ENCODE peak calls at places on chromosomes 6 and 20, in ten cellular contexts. One of them, this sample, is unnamed.

GRCh38 chr20:60262967-60263603 is 304.9 kb downstream of the CDH26 start:
- DNase-seq in cardiac muscle cell: peak; percentile 25
- DNase-seq in NCI-H1092 treated with DMSO at 0.1 percent for 48 hours: no peak
- DNase-seq in NAMALWA: peak; percentile 50
- DNase-seq in putamen: no peak
- DNase-seq in NCI-H1436: no peak
- DNase-seq in SK-MEL-5: peak; percentile 62
- DNase-seq in cardiac septum: peak; percentile 81
- DNase-seq in GM04504: no peak
- DNase-seq in stimulated activated naive B cell treated with anti-CD40 and anti-IgM and Interleukin-4, amounts not matched to agents 10 μg/mL and 1 μg/mL and 100 μg/mL, for 72 hours: peak; percentile 15
- DNase-seq in this sample: peak; percentile 25

GRCh38 chr6:16006681-16007080 is 122.2 kb upstream of the MYLIP start:
- DNase-seq in NCI-H1436: no peak
- DNase-seq in putamen: no peak
- DNase-seq in NAMALWA: no peak
- DNase-seq in NCI-H1092 treated with DMSO at 0.1 percent for 48 hours: no peak
- DNase-seq in stimulated activated naive B cell treated with anti-CD40 and anti-IgM and Interleukin-4, amounts not matched to agents 10 μg/mL and 1 μg/mL and 100 μg/mL, for 72 hours: no peak
- DNase-seq in cardiac muscle cell: no peak
- DNase-seq in GM04504: no peak
- DNase-seq in cardiac septum: no peak
- DNase-seq in SK-MEL-5: no peak
- DNase-seq in this sample: no peak

GRCh38 chr6:340991-341827 is 48.9 kb downstream of the DUSP22 start:
- DNase-seq in putamen: no peak
- DNase-seq in cardiac septum: no peak
- DNase-seq in SK-MEL-5: no peak
- DNase-seq in NAMALWA: no peak
- DNase-seq in GM04504: no peak
- DNase-seq in cardiac muscle cell: no peak
- DNase-seq in stimulated activated naive B cell treated with anti-CD40 and anti-IgM and Interleukin-4, amounts not matched to agents 10 μg/mL and 1 μg/mL and 100 μg/mL, for 72 hours: peak; percentile 73
- DNase-seq in NCI-H1436: no peak
- DNase-seq in NCI-H1092 treated with DMSO at 0.1 percent for 48 hours: no peak
- DNase-seq in this sample: no peak

GRCh38 chr6:21281366-21281765 is 312.2 kb upstream of the SOX4 start:
- DNase-seq in GM04504: no peak
- DNase-seq in NAMALWA: no peak
- DNase-seq in stimulated activated naive B cell treated with anti-CD40 and anti-IgM and Interleukin-4, amounts not matched to agents 10 μg/mL and 1 μg/mL and 100 μg/mL, for 72 hours: no peak
- DNase-seq in NCI-H1092 treated with DMSO at 0.1 percent for 48 hours: no peak
- DNase-seq in putamen: no peak
- DNase-seq in cardiac septum: no peak
- DNase-seq in cardiac muscle cell: no peak
- DNase-seq in NCI-H1436: no peak
- DNase-seq in SK-MEL-5: no peak
- DNase-seq in this sample: no peak

GRCh38 chr20:57112448-57112847 is 154.0 kb downstream of the BMP7 start:
- DNase-seq in GM04504: no peak
- DNase-seq in SK-MEL-5: no peak
- DNase-seq in putamen: no peak
- DNase-seq in NCI-H1092 treated with DMSO at 0.1 percent for 48 hours: no peak
- DNase-seq in NCI-H1436: no peak
- DNase-seq in stimulated activated naive B cell treated with anti-CD40 and anti-IgM and Interleukin-4, amounts not matched to agents 10 μg/mL and 1 μg/mL and 100 μg/mL, for 72 hours: no peak
- DNase-seq in cardiac muscle cell: no peak
- DNase-seq in NAMALWA: no peak
- DNase-seq in cardiac septum: no peak
- DNase-seq in this sample: no peak

GRCh38 chr6:6678185-6678671 is 89.7 kb downstream of the LY86 start:
- DNase-seq in SK-MEL-5: no peak
- DNase-seq in NCI-H1436: peak; percentile 62
- DNase-seq in NCI-H1092 treated with DMSO at 0.1 percent for 48 hours: no peak
- DNase-seq in NAMALWA: no peak
- DNase-seq in cardiac septum: no peak
- DNase-seq in cardiac muscle cell: no peak
- DNase-seq in GM04504: no peak
- DNase-seq in putamen: no peak
- DNase-seq in stimulated activated naive B cell treated with anti-CD40 and anti-IgM and Interleukin-4, amounts not matched to agents 10 μg/mL and 1 μg/mL and 100 μg/mL, for 72 hours: no peak
- DNase-seq in this sample: no peak

GRCh38 chr6:37399131-37399530 is 33.9 kb upstream of the CMTR1 start:
- DNase-seq in NAMALWA: no peak
- DNase-seq in GM04504: no peak
- DNase-seq in NCI-H1436: no peak
- DNase-seq in cardiac septum: no peak
- DNase-seq in NCI-H1092 treated with DMSO at 0.1 percent for 48 hours: no peak
- DNase-seq in stimulated activated naive B cell treated with anti-CD40 and anti-IgM and Interleukin-4, amounts not matched to agents 10 μg/mL and 1 μg/mL and 100 μg/mL, for 72 hours: no peak
- DNase-seq in SK-MEL-5: no peak
- DNase-seq in cardiac muscle cell: peak; percentile 41
- DNase-seq in putamen: no peak
- DNase-seq in this sample: no peak

GRCh38 chr6:84501315-84501714 is 263.1 kb downstream of the TBX18 start:
- DNase-seq in cardiac muscle cell: no peak
- DNase-seq in GM04504: no peak
- DNase-seq in NCI-H1092 treated with DMSO at 0.1 percent for 48 hours: no peak
- DNase-seq in NAMALWA: no peak
- DNase-seq in SK-MEL-5: no peak
- DNase-seq in cardiac septum: no peak
- DNase-seq in putamen: no peak
- DNase-seq in NCI-H1436: no peak
- DNase-seq in stimulated activated naive B cell treated with anti-CD40 and anti-IgM and Interleukin-4, amounts not matched to agents 10 μg/mL and 1 μg/mL and 100 μg/mL, for 72 hours: no peak
- DNase-seq in this sample: no peak

GRCh38 chr6:5120011-5120410 is 34.9 kb downstream of the PPP1R3G start:
- DNase-seq in GM04504: no peak
- DNase-seq in putamen: no peak
- DNase-seq in NAMALWA: no peak
- DNase-seq in cardiac muscle cell: no peak
- DNase-seq in stimulated activated naive B cell treated with anti-CD40 and anti-IgM and Interleukin-4, amounts not matched to agents 10 μg/mL and 1 μg/mL and 100 μg/mL, for 72 hours: no peak
- DNase-seq in NCI-H1436: no peak
- DNase-seq in SK-MEL-5: no peak
- DNase-seq in cardiac septum: no peak
- DNase-seq in NCI-H1092 treated with DMSO at 0.1 percent for 48 hours: no peak
- DNase-seq in this sample: no peak

GRCh38 chr6:24831771-24832718 is 33.3 kb upstream of the ARMH2 start:
- DNase-seq in stimulated activated naive B cell treated with anti-CD40 and anti-IgM and Interleukin-4, amounts not matched to agents 10 μg/mL and 1 μg/mL and 100 μg/mL, for 72 hours: no peak
- DNase-seq in NCI-H1436: no peak
- DNase-seq in GM04504: peak; percentile 33
- DNase-seq in NAMALWA: no peak
- DNase-seq in SK-MEL-5: no peak
- DNase-seq in NCI-H1092 treated with DMSO at 0.1 percent for 48 hours: no peak
- DNase-seq in putamen: no peak
- DNase-seq in cardiac septum: no peak
- DNase-seq in cardiac muscle cell: no peak
- DNase-seq in this sample: no peak

GRCh38 chr6:4291453-4292403 is 156.4 kb upstream of the ECI2 start:
- DNase-seq in cardiac muscle cell: no peak
- DNase-seq in cardiac septum: peak; percentile 54
- DNase-seq in NAMALWA: no peak
- DNase-seq in SK-MEL-5: peak; percentile 36
- DNase-seq in GM04504: no peak
- DNase-seq in NCI-H1436: no peak
- DNase-seq in stimulated activated naive B cell treated with anti-CD40 and anti-IgM and Interleukin-4, amounts not matched to agents 10 μg/mL and 1 μg/mL and 100 μg/mL, for 72 hours: no peak
- DNase-seq in putamen: no peak
- DNase-seq in NCI-H1092 treated with DMSO at 0.1 percent for 48 hours: no peak
- DNase-seq in this sample: no peak

GRCh38 chr6:37648465-37649330 is 49.0 kb downstream of the MDGA1 start:
- DNase-seq in cardiac septum: no peak
- DNase-seq in NCI-H1436: no peak
- DNase-seq in putamen: no peak
- DNase-seq in GM04504: no peak
- DNase-seq in SK-MEL-5: no peak
- DNase-seq in stimulated activated naive B cell treated with anti-CD40 and anti-IgM and Interleukin-4, amounts not matched to agents 10 μg/mL and 1 μg/mL and 100 μg/mL, for 72 hours: no peak
- DNase-seq in NAMALWA: no peak
- DNase-seq in NCI-H1092 treated with DMSO at 0.1 percent for 48 hours: no peak
- DNase-seq in cardiac muscle cell: peak; percentile 33
- DNase-seq in this sample: no peak

GRCh38 chr20:17646209-17646717 is 35.8 kb downstream of the RRBP1 start:
- DNase-seq in NCI-H1436: peak; percentile 61
- DNase-seq in cardiac septum: peak; percentile 62
- DNase-seq in SK-MEL-5: no peak
- DNase-seq in GM04504: no peak
- DNase-seq in NAMALWA: no peak
- DNase-seq in cardiac muscle cell: no peak
- DNase-seq in stimulated activated naive B cell treated with anti-CD40 and anti-IgM and Interleukin-4, amounts not matched to agents 10 μg/mL and 1 μg/mL and 100 μg/mL, for 72 hours: no peak
- DNase-seq in putamen: no peak
- DNase-seq in NCI-H1092 treated with DMSO at 0.1 percent for 48 hours: peak; percentile 92
- DNase-seq in this sample: no peak

GRCh38 chr20:2806351-2806701 is 5.9 kb upstream of the CPXM1 start:
- DNase-seq in SK-MEL-5: no peak
- DNase-seq in cardiac septum: no peak
- DNase-seq in NCI-H1436: no peak
- DNase-seq in GM04504: no peak
- DNase-seq in putamen: no peak
- DNase-seq in NCI-H1092 treated with DMSO at 0.1 percent for 48 hours: no peak
- DNase-seq in NAMALWA: no peak
- DNase-seq in stimulated activated naive B cell treated with anti-CD40 and anti-IgM and Interleukin-4, amounts not matched to agents 10 μg/mL and 1 μg/mL and 100 μg/mL, for 72 hours: no peak
- DNase-seq in cardiac muscle cell: no peak
- DNase-seq in this sample: no peak

GRCh38 chr6:89242574-89243330 is 25.6 kb upstream of the GABRR1 start:
- DNase-seq in putamen: peak; percentile 20
- DNase-seq in NAMALWA: peak; percentile 49
- DNase-seq in cardiac septum: no peak
- DNase-seq in cardiac muscle cell: peak; percentile 64
- DNase-seq in GM04504: peak; percentile 13
- DNase-seq in stimulated activated naive B cell treated with anti-CD40 and anti-IgM and Interleukin-4, amounts not matched to agents 10 μg/mL and 1 μg/mL and 100 μg/mL, for 72 hours: no peak
- DNase-seq in SK-MEL-5: peak; percentile 74
- DNase-seq in NCI-H1092 treated with DMSO at 0.1 percent for 48 hours: peak; percentile 42
- DNase-seq in NCI-H1436: peak; percentile 61
- DNase-seq in this sample: peak; percentile 56

GRCh38 chr6:162078126-162078525 is 649.4 kb downstream of the PRKN start:
- DNase-seq in cardiac septum: no peak
- DNase-seq in GM04504: no peak
- DNase-seq in NAMALWA: no peak
- DNase-seq in stimulated activated naive B cell treated with anti-CD40 and anti-IgM and Interleukin-4, amounts not matched to agents 10 μg/mL and 1 μg/mL and 100 μg/mL, for 72 hours: no peak
- DNase-seq in NCI-H1436: no peak
- DNase-seq in SK-MEL-5: no peak
- DNase-seq in NCI-H1092 treated with DMSO at 0.1 percent for 48 hours: no peak
- DNase-seq in cardiac muscle cell: no peak
- DNase-seq in putamen: no peak
- DNase-seq in this sample: no peak

GRCh38 chr6:139060332-139060731 is 31.8 kb downstream of the ABRACL start:
- DNase-seq in GM04504: peak; percentile 29
- DNase-seq in NCI-H1436: no peak
- DNase-seq in NAMALWA: no peak
- DNase-seq in cardiac muscle cell: no peak
- DNase-seq in putamen: no peak
- DNase-seq in stimulated activated naive B cell treated with anti-CD40 and anti-IgM and Interleukin-4, amounts not matched to agents 10 μg/mL and 1 μg/mL and 100 μg/mL, for 72 hours: no peak
- DNase-seq in cardiac septum: no peak
- DNase-seq in NCI-H1092 treated with DMSO at 0.1 percent for 48 hours: no peak
- DNase-seq in SK-MEL-5: no peak
- DNase-seq in this sample: no peak

GRCh38 chr6:43909474-43910148 is 139.6 kb downstream of the VEGFA start:
- DNase-seq in NCI-H1436: no peak
- DNase-seq in cardiac muscle cell: no peak
- DNase-seq in stimulated activated naive B cell treated with anti-CD40 and anti-IgM and Interleukin-4, amounts not matched to agents 10 μg/mL and 1 μg/mL and 100 μg/mL, for 72 hours: no peak
- DNase-seq in putamen: no peak
- DNase-seq in GM04504: no peak
- DNase-seq in SK-MEL-5: no peak
- DNase-seq in NCI-H1092 treated with DMSO at 0.1 percent for 48 hours: no peak
- DNase-seq in cardiac septum: no peak
- DNase-seq in NAMALWA: no peak
- DNase-seq in this sample: no peak

GRCh38 chr6:99364026-99364425 is 14.6 kb upstream of the FAXC start:
- DNase-seq in GM04504: no peak
- DNase-seq in NCI-H1092 treated with DMSO at 0.1 percent for 48 hours: no peak
- DNase-seq in NAMALWA: no peak
- DNase-seq in SK-MEL-5: no peak
- DNase-seq in NCI-H1436: no peak
- DNase-seq in cardiac muscle cell: no peak
- DNase-seq in cardiac septum: no peak
- DNase-seq in putamen: no peak
- DNase-seq in stimulated activated naive B cell treated with anti-CD40 and anti-IgM and Interleukin-4, amounts not matched to agents 10 μg/mL and 1 μg/mL and 100 μg/mL, for 72 hours: no peak
- DNase-seq in this sample: no peak

GRCh38 chr6:15663057-15663638 is 320 bp upstream of the DTNBP1 start:
- DNase-seq in putamen: peak; percentile 13
- DNase-seq in GM04504: peak; percentile 44
- DNase-seq in SK-MEL-5: peak; percentile 83
- DNase-seq in stimulated activated naive B cell treated with anti-CD40 and anti-IgM and Interleukin-4, amounts not matched to agents 10 μg/mL and 1 μg/mL and 100 μg/mL, for 72 hours: no peak
- DNase-seq in NCI-H1092 treated with DMSO at 0.1 percent for 48 hours: no peak
- DNase-seq in cardiac septum: no peak
- DNase-seq in cardiac muscle cell: no peak
- DNase-seq in NCI-H1436: no peak
- DNase-seq in NAMALWA: no peak
- DNase-seq in this sample: no peak

GRCh38 chr20:59087829-59088433 is 45.3 kb upstream of the PRELID3B start:
- DNase-seq in stimulated activated naive B cell treated with anti-CD40 and anti-IgM and Interleukin-4, amounts not matched to agents 10 μg/mL and 1 μg/mL and 100 μg/mL, for 72 hours: peak; percentile 51
- DNase-seq in cardiac septum: peak; percentile 90
- DNase-seq in SK-MEL-5: peak; percentile 83
- DNase-seq in NCI-H1436: peak; percentile 39
- DNase-seq in GM04504: peak; percentile 32
- DNase-seq in NAMALWA: peak; percentile 83
- DNase-seq in putamen: peak; percentile 71
- DNase-seq in cardiac muscle cell: peak; percentile 78
- DNase-seq in NCI-H1092 treated with DMSO at 0.1 percent for 48 hours: peak; percentile 34
- DNase-seq in this sample: peak; percentile 79

GRCh38 chr6:4055420-4056041 is 23.4 kb downstream of the FAM217A start:
- DNase-seq in putamen: peak; percentile 32
- DNase-seq in NCI-H1436: no peak
- DNase-seq in SK-MEL-5: peak; percentile 93
- DNase-seq in cardiac septum: no peak
- DNase-seq in GM04504: peak; percentile 47
- DNase-seq in stimulated activated naive B cell treated with anti-CD40 and anti-IgM and Interleukin-4, amounts not matched to agents 10 μg/mL and 1 μg/mL and 100 μg/mL, for 72 hours: no peak
- DNase-seq in cardiac muscle cell: no peak
- DNase-seq in NCI-H1092 treated with DMSO at 0.1 percent for 48 hours: no peak
- DNase-seq in NAMALWA: peak; percentile 20
- DNase-seq in this sample: peak; percentile 7

GRCh38 chr6:43575105-43575771 is 600 bp downstream of the XPO5 start:
- DNase-seq in cardiac muscle cell: peak; percentile 74
- DNase-seq in putamen: peak; percentile 4
- DNase-seq in NAMALWA: peak; percentile 39
- DNase-seq in GM04504: no peak
- DNase-seq in SK-MEL-5: peak; percentile 5
- DNase-seq in stimulated activated naive B cell treated with anti-CD40 and anti-IgM and Interleukin-4, amounts not matched to agents 10 μg/mL and 1 μg/mL and 100 μg/mL, for 72 hours: no peak
- DNase-seq in NCI-H1436: no peak
- DNase-seq in NCI-H1092 treated with DMSO at 0.1 percent for 48 hours: peak; percentile 36
- DNase-seq in cardiac septum: peak; percentile 75
- DNase-seq in this sample: peak; percentile 20

This sample was measured in OCI-LY7.